ENCODE peak calls at places on chromosome 6, in four cellular contexts. V, A, D and J are unnamed samples. For H3K4me1 and H3K36me3, the result is how much of the 10 kb centered on the place peaks cover.

GRCh38 chr6:109456710-109457595 is 1.4 kb upstream of the MICAL1 start:
- DNase-seq in V (peak), A (no peak), D (no peak), J (no peak)

GRCh38 chr6:162964703-162965140 is 236.9 kb downstream of the PACRG start:
- DNase-seq in V (peak), A (no peak), D (peak), J (no peak)

GRCh38 chr6:122339661-122340060 is 59.8 kb upstream of the HSF2 start:
- DNase-seq in V (no peak), A (no peak), D (no peak), J (no peak)

GRCh38 chr6:157184202-157185015 is 138.9 kb downstream of the TMEM242 start:
- DNase-seq in V (peak), A (peak), D (peak), J (peak)

GRCh38 chr6:142014515-142014914 is 118.2 kb upstream of the GJE1 start:
- DNase-seq in V (peak), A (no peak), D (no peak), J (no peak)

GRCh38 chr6:116369540-116370327 is 1.0 kb upstream of the DSE start:
- DNase-seq in V (no peak), A (no peak), D (no peak), J (no peak)

GRCh38 chr6:82910394-82910793 is 155.2 kb downstream of the UBE3D start:
- DNase-seq in V (no peak), A (no peak), D (no peak), J (no peak)

GRCh38 chr6:155628315-155628714 is 172.7 kb upstream of the NOX3 start:
- DNase-seq in V (no peak), A (no peak), D (no peak), J (no peak)

GRCh38 chr6:50305660-50306059 is 255.9 kb upstream of the DEFB112 start:
- DNase-seq in V (peak), A (no peak), D (no peak), J (no peak)

GRCh38 chr6:136609878-136610706 is 59.9 kb upstream of the MAP7 start:
- DNase-seq in V (peak), A (no peak), D (peak), J (no peak)

GRCh38 chr6:3838992-3839867 is 9.9 kb upstream of the FAM50B start:
- DNase-seq in V (no peak), A (no peak), D (no peak), J (no peak)

GRCh38 chr6:131949909-131950766 is 1.0 kb downstream of the CCN2 start:
- DNase-seq in V (peak), A (no peak), D (peak), J (no peak)

GRCh38 chr6:36117639-36118549 is 12.4 kb upstream of the MAPK13 start:
- DNase-seq in V (no peak), A (no peak), D (no peak), J (no peak)

GRCh38 chr6:6588924-6589696 is 590 bp downstream of the LY86 start:
- DNase-seq in V (no peak), A (no peak), D (no peak), J (no peak)

GRCh38 chr6:31025595-31025994 is 15.3 kb downstream of the MUC22 start:
- DNase-seq in V (no peak), A (no peak), D (no peak), J (no peak)

GRCh38 chr6:88880021-88880420 is 83.4 kb downstream of the RNGTT start:
- DNase-seq in V (no peak), A (no peak), D (no peak), J (no peak)

GRCh38 chr6:49462599-49462926 is 490 bp downstream of the MMUT start:
- DNase-seq in V (no peak), A (no peak), D (no peak), J (no peak)

GRCh38 chr6:165049362-165049761 is 260.0 kb downstream of the C6orf118 start:
- DNase-seq in V (peak), A (no peak), D (no peak), J (no peak)

GRCh38 chr6:24636681-24637080 is 9.3 kb downstream of the KIAA0319 start:
- DNase-seq in V (no peak), A (no peak), D (no peak), J (no peak)

GRCh38 chr6:40550096-40550731 is 37.0 kb downstream of the LRFN2 start:
- DNase-seq in V (peak), A (no peak), D (peak), J (no peak)

GRCh38 chr6:74050921-74051320 is 354.9 kb downstream of the CD109 start:
- DNase-seq in V (no peak), A (no peak), D (no peak), J (no peak)

GRCh38 chr6:169250660-169251059 is 3.0 kb downstream of the THBS2 start:
- DNase-seq in V (peak), A (no peak), D (no peak), J (no peak)

GRCh38 chr6:169253341-169253740 is 305 bp downstream of the THBS2 start:
- DNase-seq in V (no peak), A (no peak), D (no peak), J (no peak)

GRCh38 chr6:169251822-169252804 is 1.5 kb downstream of the THBS2 start:
- DNase-seq in V (no peak), A (no peak), D (no peak), J (no peak)

GRCh38 chr6:169252805-169253189 is 849 bp downstream of the THBS2 start:
- DNase-seq in V (no peak), A (no peak), D (no peak), J (no peak)

GRCh38 chr6:169251371-169251802 is 2.3 kb downstream of the THBS2 start:
- DNase-seq in V (no peak), A (no peak), D (no peak), J (no peak)
- H3K4me3 ChIP-seq in V (no peak), A (no peak), D (no peak), J (no peak)

DNA sequence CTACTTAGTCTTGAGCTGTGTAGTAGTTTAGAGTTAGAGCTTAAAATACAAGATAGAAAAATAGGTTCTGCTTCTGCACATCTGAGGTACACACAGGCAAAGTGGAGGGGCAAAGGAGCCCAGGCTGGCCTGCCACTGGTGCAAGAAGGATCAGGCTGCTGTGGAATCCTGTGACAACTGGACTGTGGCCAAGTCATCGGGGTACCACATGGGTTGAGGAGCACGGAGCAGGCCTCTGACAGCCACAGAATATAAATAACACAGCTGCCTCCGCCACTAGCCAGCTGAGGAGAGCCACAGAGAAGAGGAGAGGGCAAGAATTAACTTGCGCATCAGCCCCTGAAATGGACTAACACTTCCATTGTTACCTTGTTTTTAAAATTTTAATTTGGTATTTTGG is 206.0 kb upstream of the MARCKS start:
- DNase-seq in V (no peak), A (no peak), D (no peak), J (no peak)
- H3K4me1 ChIP-seq in V (under half), A (under half), D (under half), J (under half)

DNA sequence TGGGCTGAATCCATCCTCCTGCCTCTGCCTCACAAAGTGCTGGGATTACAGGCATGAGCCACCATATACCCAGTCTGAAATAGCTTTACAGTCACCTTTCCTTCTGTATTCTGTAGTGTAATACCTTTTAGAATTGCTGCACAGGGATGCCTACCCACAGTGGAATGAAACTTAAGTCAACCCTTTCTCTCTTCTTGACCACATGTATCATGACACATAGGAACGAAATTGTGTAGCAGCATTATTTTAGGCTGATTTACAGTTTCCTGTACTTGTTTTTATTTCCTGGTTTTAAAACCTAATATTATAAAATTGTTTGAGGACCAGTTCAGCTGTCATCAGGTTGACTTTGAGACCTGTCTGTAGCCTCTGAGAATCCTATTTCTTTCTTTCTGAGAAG is 297.8 kb downstream of the ZFAND3 start:
- DNase-seq in V (no peak), A (no peak), D (no peak), J (no peak)
- H3K36me3 ChIP-seq in V (under half), A (under half), D (under half), J (under half)

DNA sequence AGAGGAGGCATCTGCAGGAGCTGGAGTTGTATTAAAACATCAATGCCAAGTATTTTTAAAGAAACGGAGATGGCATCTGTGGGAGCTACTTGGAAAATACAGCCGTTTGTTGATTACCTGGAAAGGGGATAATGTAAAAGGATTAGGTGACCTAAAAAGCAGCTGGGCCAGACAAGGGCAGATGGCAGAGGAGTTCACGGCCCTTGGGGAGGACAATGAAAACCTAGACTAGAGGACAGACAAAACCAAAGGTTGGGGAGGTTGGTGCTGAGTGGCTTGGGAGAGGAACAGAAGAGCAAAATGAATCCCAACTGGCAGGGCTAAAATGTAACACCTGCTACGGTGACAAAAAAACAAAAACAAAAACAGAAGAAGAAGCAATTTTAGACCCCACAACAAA is 260.5 kb upstream of the JARID2 start:
- DNase-seq in V (no peak), A (no peak), D (no peak), J (no peak)
- H3K4me3 ChIP-seq in V (no peak), A (no peak), D (no peak), J (no peak)

GRCh38 chr6:160355001-160355400 is 6.8 kb downstream of the SLC22A3 start:
- DNase-seq in V (peak), A (no peak), D (no peak), J (no peak)

GRCh38 chr6:160357088-160357487 is 8.9 kb downstream of the SLC22A3 start:
- DNase-seq in V (no peak), A (no peak), D (no peak), J (no peak)

GRCh38 chr6:160356074-160356754 is 8.0 kb downstream of the SLC22A3 start:
- DNase-seq in V (no peak), A (no peak), D (no peak), J (no peak)

GRCh38 chr6:160360955-160361354 is 12.8 kb downstream of the SLC22A3 start:
- DNase-seq in V (no peak), A (no peak), D (no peak), J (no peak)

GRCh38 chr6:160358225-160359119 is 10.3 kb downstream of the SLC22A3 start:
- DNase-seq in V (no peak), A (no peak), D (no peak), J (no peak)
- H3K4me1 ChIP-seq in V (under half), A (under half), D (under half), J (under half)

DNA sequence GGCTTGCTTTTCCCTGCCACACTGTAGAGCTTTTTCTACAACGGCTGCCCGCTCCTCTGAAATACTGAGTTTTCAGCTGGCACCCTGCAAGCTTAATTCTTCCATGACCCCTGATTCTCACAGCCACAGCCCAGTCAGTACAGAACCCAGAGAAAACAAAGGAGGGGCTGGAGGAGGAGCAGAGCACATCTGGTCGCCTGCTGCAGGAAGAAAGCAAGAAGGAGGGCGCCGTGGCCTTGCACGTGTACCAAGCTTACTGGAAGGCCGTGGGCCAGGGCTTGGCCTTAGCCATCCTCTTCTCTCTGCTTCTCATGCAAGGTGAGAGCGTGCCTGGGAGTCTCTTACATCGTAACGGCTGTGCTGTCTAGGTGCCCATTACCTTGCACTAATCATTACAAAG is 11.3 kb downstream of the DLK2 start:
- DNase-seq in V (no peak), A (no peak), D (no peak), J (no peak)
- H3K36me3 ChIP-seq in V (under half), A (half or more), D (under half), J (half or more)